ENCODE peak calls at places on chromosomes 2 and 18, in four cellular contexts. J, I, E and F are unnamed samples.

GRCh38 chr2:60503923-60504514 is 49.4 kb downstream of the BCL11A start:
- DNase-seq in I (no peak), E (no peak), J (no peak), F (no peak)

GRCh38 chr18:26511339-26512071 is 36.8 kb downstream of the KCTD1 start:
- DNase-seq in I (no peak), E (no peak), J (no peak), F (no peak)

GRCh38 chr2:109429711-109430265 is 184.0 kb downstream of the SEPTIN10 start:
- DNase-seq in J (no peak), E (no peak), I (no peak), F (no peak)

GRCh38 chr2:105746177-105747080 is 1.7 kb downstream of the NCK2 start:
- DNase-seq in E (no peak), J (peak; percentile 70), I (peak; percentile 70), F (peak; percentile 74)

GRCh38 chr18:47912343-47912742 is 18.1 kb downstream of the SMAD2 start:
- DNase-seq in J (no peak), I (no peak), E (no peak), F (no peak)

GRCh38 chr2:42359894-42360483 is 1.0 kb downstream of the COX7A2L start:
- DNase-seq in J (peak; percentile 26), E (no peak), I (no peak), F (no peak)

GRCh38 chr2:40953341-40953740 is 501.5 kb upstream of the SLC8A1 start:
- DNase-seq in I (no peak), J (no peak), E (no peak), F (no peak)

GRCh38 chr2:1010373-1011017 is 59.8 kb downstream of the SNTG2 start:
- DNase-seq in J (peak; percentile 2), I (no peak), E (no peak), F (no peak)

GRCh38 chr18:63823516-63824219 is 48.5 kb downstream of the SERPINB7 start:
- DNase-seq in I (peak; percentile 55), J (peak; percentile 23), E (peak; percentile 18), F (peak; percentile 37)
- TF ChIP-seq CTCF in I (peak; percentile 44), J (peak; percentile 14), E (peak; percentile 36), F (no peak)

DNA sequence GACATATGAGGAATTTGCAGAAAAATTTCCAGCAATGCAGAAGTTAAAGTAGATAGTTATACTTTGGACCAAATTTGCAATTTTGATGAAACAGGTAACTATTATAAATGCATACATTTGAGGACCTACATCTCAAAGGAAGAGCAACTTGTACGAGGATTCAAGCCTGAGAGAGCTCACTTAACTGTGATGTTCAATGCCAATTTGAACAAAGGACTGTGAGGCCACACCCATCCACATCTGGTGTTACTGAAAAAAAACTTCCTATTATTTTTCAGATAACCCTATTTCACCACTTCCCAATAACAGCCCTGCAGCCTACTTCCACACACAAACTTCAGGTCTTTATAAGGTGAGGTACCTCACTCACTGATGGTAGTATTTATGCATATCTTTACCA is 203.5 kb upstream of the NABP1 start:
- DNase-seq in J (no peak), E (no peak), I (no peak), F (no peak)
- TF ChIP-seq CTCF in J (no peak), E (no peak), I (no peak), F (no peak)

GRCh38 chr2:238351315-238351714 is 31.0 kb downstream of the TRAF3IP1 start:
- DNase-seq in E (no peak), J (no peak), I (peak; percentile 41), F (no peak)
- TF ChIP-seq CTCF in E (no peak), J (no peak), I (no peak), F (no peak)

GRCh38 chr18:73147591-73147990 is 279.8 kb upstream of the NETO1 start:
- DNase-seq in E (no peak), J (no peak), I (no peak), F (no peak)

GRCh38 chr18:73151086-73151485 is 283.3 kb upstream of the NETO1 start:
- DNase-seq in I (no peak), J (no peak), E (no peak), F (no peak)

GRCh38 chr18:73153271-73153670 is 285.5 kb upstream of the NETO1 start:
- DNase-seq in J (no peak), E (no peak), I (no peak), F (no peak)

GRCh38 chr18:73156117-73156516 is 288.3 kb upstream of the NETO1 start:
- DNase-seq in I (no peak), E (no peak), J (no peak), F (no peak)

DNA sequence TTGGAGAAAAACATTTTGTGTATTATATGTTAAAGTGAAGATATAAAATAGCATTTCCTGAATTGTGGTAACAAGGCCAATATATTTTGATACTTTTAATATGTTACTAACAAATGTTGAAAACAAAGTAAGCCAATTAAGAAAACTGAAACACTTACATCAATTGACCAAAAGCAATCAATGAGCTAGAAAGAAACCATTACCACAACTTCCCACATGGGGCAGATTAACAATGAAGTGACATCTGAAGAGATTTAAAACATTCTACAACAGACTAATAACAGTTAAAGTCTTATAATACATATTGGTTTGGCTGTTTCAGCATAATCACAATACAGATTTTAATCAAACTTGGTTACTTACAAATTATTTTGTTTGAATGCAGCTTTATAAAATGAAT is 282.4 kb upstream of the NETO1 start:
- DNase-seq in J (no peak), E (no peak), I (no peak), F (no peak)
- TF ChIP-seq CTCF in J (no peak), E (no peak), I (no peak), F (no peak)

DNA sequence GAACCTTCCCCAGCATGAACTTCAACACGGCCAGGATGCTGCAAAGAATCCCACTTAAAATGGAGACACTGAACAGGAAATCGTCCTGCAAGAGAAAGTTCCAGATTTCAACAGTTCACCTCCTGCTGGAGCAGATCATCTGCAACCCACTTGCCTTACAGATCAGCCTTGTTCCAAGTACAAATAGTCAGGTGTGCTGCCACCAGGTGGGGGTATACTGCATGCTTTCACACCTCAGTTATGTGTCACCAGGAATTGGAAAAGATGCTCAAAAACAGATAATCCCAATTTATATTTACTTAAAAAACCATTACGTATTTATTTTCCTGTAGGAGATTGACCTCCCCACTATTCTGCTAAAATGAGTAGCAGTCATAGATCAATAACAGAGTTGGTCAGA is 212.3 kb downstream of the MGAT5 start:
- DNase-seq in I (no peak), E (no peak), J (peak; percentile 38), F (no peak)
- TF ChIP-seq CTCF in I (peak; percentile 22), E (peak; percentile 24), J (peak; percentile 24), F (no peak)